ENCODE peak calls at places on chromosomes 3 and 15, in four cellular contexts. X is H1, S is mesenchymal stem cell, H is neuronal stem cell. G is an unnamed sample.

GRCh38 chr3:57696861-57697321 is 4.0 kb upstream of the DENND6A start:
- DNase-seq in S (no peak), X (no peak), H (no peak), G (no peak)

GRCh38 chr15:28269097-28269496 is 52.9 kb downstream of the HERC2 start:
- DNase-seq in S (no peak), X (no peak), H (no peak), G (no peak)

GRCh38 chr3:64173567-64173966 is 51.7 kb downstream of the PRICKLE2 start:
- DNase-seq in S (no peak), X (no peak), H (no peak), G (no peak)

GRCh38 chr3:143063018-143063417 is 56.6 kb upstream of the CHST2 start:
- DNase-seq in H (no peak), X (no peak), S (peak), G (no peak)

GRCh38 chr3:124559650-124560405 is 170.4 kb upstream of the UMPS start:
- DNase-seq in S (peak), X (peak), H (peak), G (peak)

GRCh38 chr3:53715815-53716483 is 130.3 kb downstream of the CHDH start:
- DNase-seq in S (no peak), H (no peak), X (no peak), G (no peak)

GRCh38 chr3:143998266-143998665 is 26.6 kb downstream of the DIPK2A start:
- DNase-seq in H (no peak), S (peak), X (no peak), G (no peak)

GRCh38 chr3:194351080-194351672 is at the start of gene CPN2:
- DNase-seq in S (no peak), H (no peak), X (no peak), G (no peak)

GRCh38 chr3:23959147-23959900 is 14.2 kb downstream of the NR1D2 start:
- DNase-seq in S (peak), H (no peak), X (no peak), G (no peak)

GRCh38 chr3:11898611-11899325 is 52.1 kb upstream of the TAMM41 start:
- DNase-seq in S (no peak), X (no peak), H (no peak), G (no peak)

GRCh38 chr3:151403246-151403645 is 18.7 kb upstream of the P2RY12 start:
- DNase-seq in S (no peak), H (no peak), X (no peak), G (no peak)

GRCh38 chr15:55279746-55280351 is 9.8 kb downstream of the RAB27A start:
- DNase-seq in S (peak), H (no peak), X (no peak), G (no peak)

GRCh38 chr3:24521306-24522154 is 26.9 kb upstream of the THRB start:
- DNase-seq in H (peak), X (peak), S (peak), G (peak)

GRCh38 chr3:120280026-120280425 is 5.0 kb downstream of the GPR156 start:
- DNase-seq in H (no peak), S (no peak), X (no peak), G (no peak)

GRCh38 chr3:126493051-126493450 is 17.4 kb upstream of the ZXDC start:
- DNase-seq in X (no peak), S (no peak), H (no peak), G (no peak)

GRCh38 chr15:34282384-34282783 is 55.2 kb downstream of the SLC12A6 start:
- DNase-seq in S (no peak), H (no peak), X (no peak), G (no peak)

GRCh38 chr3:193347507-193348501 is 30.7 kb downstream of the ATP13A5 start:
- DNase-seq in S (no peak), X (no peak), H (no peak), G (peak)

GRCh38 chr15:89898628-89899302 is 5.0 kb upstream of the AP3S2 start:
- DNase-seq in S (peak), X (peak), H (no peak), G (peak)

GRCh38 chr3:128775241-128775640 is 49.3 kb downstream of the RAB7A start:
- DNase-seq in X (no peak), H (no peak), S (no peak), G (no peak)

GRCh38 chr3:128768471-128768870 is 42.5 kb downstream of the RAB7A start:
- DNase-seq in S (no peak), X (no peak), H (no peak), G (no peak)

GRCh38 chr3:128767351-128767750 is 41.4 kb downstream of the RAB7A start:
- DNase-seq in S (no peak), X (no peak), H (no peak), G (no peak)

GRCh38 chr3:128764863-128765262 is 38.9 kb downstream of the RAB7A start:
- DNase-seq in S (no peak), H (no peak), X (no peak), G (no peak)

DNA sequence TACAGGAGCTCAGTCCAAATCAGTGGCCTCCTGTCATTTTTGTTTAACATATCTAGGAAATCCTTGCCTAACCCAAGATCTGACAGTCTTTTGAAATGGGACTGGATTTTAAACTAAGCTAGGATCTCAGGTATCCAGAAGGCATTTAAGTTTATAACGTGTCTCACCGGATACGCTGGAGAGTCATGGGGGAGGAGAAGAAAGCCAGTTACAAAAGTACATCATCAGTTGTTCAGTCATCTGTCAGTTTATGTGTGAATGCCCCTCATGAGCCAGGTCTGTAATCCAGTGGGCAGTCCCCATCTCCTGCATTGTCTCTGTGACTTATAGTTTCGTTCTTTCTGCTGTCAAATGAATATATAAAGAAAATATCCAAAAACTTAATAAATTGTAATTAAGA is 44.4 kb downstream of the RAB7A start:
- DNase-seq in S (no peak), X (no peak), H (no peak), G (no peak)
- H2BK12ac ChIP-seq in S (no peak), X (no peak), H (no peak), G (no peak)

GRCh38 chr15:69939513-69940440 is 157.9 kb downstream of the TLE3 start:
- DNase-seq in S (no peak), X (peak), H (peak), G (peak)

GRCh38 chr15:69940441-69940785 is 157.3 kb downstream of the TLE3 start:
- DNase-seq in X (no peak), H (no peak), S (no peak), G (no peak)

GRCh38 chr15:69943637-69944036 is 154.1 kb downstream of the TLE3 start:
- DNase-seq in S (no peak), H (no peak), X (no peak), G (no peak)

GRCh38 chr15:69941206-69941605 is 156.5 kb downstream of the TLE3 start:
- DNase-seq in S (no peak), X (no peak), H (no peak), G (no peak)

GRCh38 chr15:69941931-69942471 is 155.7 kb downstream of the TLE3 start:
- DNase-seq in S (no peak), H (no peak), X (no peak), G (no peak)
- H2BK15ac ChIP-seq in S (no peak), H (peak), X (no peak), G (no peak)

GRCh38 chr3:128484404-128485282 is 8.4 kb downstream of the GATA2 start:
- DNase-seq in H (no peak), X (no peak), S (no peak), G (peak)
- H4K8ac ChIP-seq in H (no peak), X (no peak), S (no peak), G (no peak)

DNA sequence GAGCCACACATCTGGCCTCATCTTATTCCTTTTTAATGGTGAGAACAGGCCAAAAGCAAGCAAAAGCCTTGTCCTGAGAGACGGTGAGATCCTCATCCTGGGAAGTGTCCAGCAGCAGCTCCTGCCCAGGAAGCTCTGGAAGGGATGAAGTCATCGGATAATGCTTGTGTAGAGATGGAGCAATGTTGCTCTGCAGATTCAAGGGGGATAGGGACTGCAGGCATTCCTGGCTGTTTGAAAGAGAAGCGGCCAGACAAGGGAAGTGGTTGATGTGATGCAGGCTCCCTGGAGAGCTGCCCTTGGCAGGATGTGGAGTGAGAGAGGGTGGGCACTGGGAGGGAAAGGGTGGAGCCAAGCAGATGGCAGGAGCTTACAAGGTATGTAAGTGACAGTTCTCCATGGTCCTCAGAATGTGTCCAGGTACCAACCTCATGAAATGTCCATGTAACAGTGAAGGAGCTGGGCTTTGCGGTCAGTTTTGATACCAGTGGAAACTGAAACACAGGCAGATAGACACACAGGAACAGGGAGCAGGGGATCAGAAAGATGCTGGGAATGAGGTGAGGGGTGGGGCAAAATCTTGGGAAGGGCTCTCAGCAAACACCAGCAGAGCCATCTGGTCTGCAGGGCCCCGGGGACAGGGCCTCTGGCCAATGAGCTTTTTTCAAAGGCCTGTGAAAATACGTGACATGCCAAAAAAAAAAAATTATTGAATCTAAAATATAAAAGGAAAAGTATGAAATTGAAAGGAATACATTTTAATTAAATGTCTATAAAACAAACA is 32.2 kb upstream of the LACTB start:
- DNase-seq in S (peak), H (no peak), X (no peak), G (peak)
- H2BK12ac ChIP-seq in S (peak), H (no peak), X (peak), G (no peak)

GRCh38 chr3:48678566-48679380 is 6.9 kb downstream of the NCKIPSD start:
- DNase-seq in S (no peak), X (no peak), H (no peak), G (no peak)
- H2BK15ac ChIP-seq in S (peak), X (no peak), H (no peak), G (no peak)

G was measured in H9.